ENCODE peak calls at places on chromosomes 2 and 18, in eight cellular contexts. One of them, this sample, is unnamed.

GRCh38 chr2:178579006-178579405 is 98.7 kb downstream of the PLEKHA3 start:
- DNase-seq in HL-60: peak; percentile 17
- DNase-seq in astrocyte of the spinal cord: peak; percentile 46
- DNase-seq in right lobe of liver: no peak
- DNase-seq in AG04450: no peak
- DNase-seq in sigmoid colon: no peak
- DNase-seq in psoas muscle: no peak
- DNase-seq in ovary: no peak
- DNase-seq in this sample: no peak

GRCh38 chr18:35331367-35332087 is 12.7 kb downstream of the ZNF24 start:
- DNase-seq in psoas muscle: no peak
- DNase-seq in HL-60: no peak
- DNase-seq in sigmoid colon: no peak
- DNase-seq in right lobe of liver: no peak
- DNase-seq in astrocyte of the spinal cord: no peak
- DNase-seq in AG04450: no peak
- DNase-seq in ovary: no peak
- DNase-seq in this sample: no peak

GRCh38 chr2:178914259-178914849 is 107.1 kb upstream of the TTN start:
- DNase-seq in HL-60: peak; percentile 40
- DNase-seq in astrocyte of the spinal cord: peak; percentile 82
- DNase-seq in AG04450: peak; percentile 66
- DNase-seq in sigmoid colon: peak; percentile 86
- DNase-seq in ovary: peak; percentile 85
- DNase-seq in psoas muscle: peak; percentile 82
- DNase-seq in right lobe of liver: peak; percentile 80
- DNase-seq in this sample: peak; percentile 79

GRCh38 chr2:129738799-129739198 is 240.7 kb upstream of the RAB6C start:
- DNase-seq in sigmoid colon: no peak
- DNase-seq in astrocyte of the spinal cord: no peak
- DNase-seq in ovary: no peak
- DNase-seq in HL-60: no peak
- DNase-seq in psoas muscle: no peak
- DNase-seq in right lobe of liver: no peak
- DNase-seq in AG04450: no peak
- DNase-seq in this sample: peak; percentile 65

GRCh38 chr18:76466410-76466991 is 28.5 kb downstream of the ZNF516 start:
- DNase-seq in ovary: peak; percentile 21
- DNase-seq in psoas muscle: no peak
- DNase-seq in right lobe of liver: no peak
- DNase-seq in astrocyte of the spinal cord: no peak
- DNase-seq in AG04450: no peak
- DNase-seq in HL-60: no peak
- DNase-seq in sigmoid colon: peak; percentile 65
- DNase-seq in this sample: peak; percentile 76

GRCh38 chr2:59276033-59276432 is 1034.9 kb upstream of the FANCL start:
- DNase-seq in right lobe of liver: no peak
- DNase-seq in AG04450: no peak
- DNase-seq in psoas muscle: no peak
- DNase-seq in astrocyte of the spinal cord: no peak
- DNase-seq in HL-60: no peak
- DNase-seq in sigmoid colon: no peak
- DNase-seq in ovary: no peak
- DNase-seq in this sample: no peak

GRCh38 chr2:197904446-197904845 is 100.1 kb downstream of the PLCL1 start:
- DNase-seq in psoas muscle: no peak
- DNase-seq in right lobe of liver: no peak
- DNase-seq in ovary: no peak
- DNase-seq in HL-60: no peak
- DNase-seq in astrocyte of the spinal cord: no peak
- DNase-seq in AG04450: no peak
- DNase-seq in sigmoid colon: no peak
- DNase-seq in this sample: no peak

GRCh38 chr2:19839438-19839837 is 62.3 kb downstream of the TTC32 start:
- DNase-seq in sigmoid colon: no peak
- DNase-seq in ovary: no peak
- DNase-seq in AG04450: no peak
- DNase-seq in psoas muscle: no peak
- DNase-seq in right lobe of liver: no peak
- DNase-seq in HL-60: no peak
- DNase-seq in astrocyte of the spinal cord: no peak
- DNase-seq in this sample: no peak

GRCh38 chr2:197307933-197308521 is 2.6 kb downstream of the ANKRD44 start:
- DNase-seq in astrocyte of the spinal cord: no peak
- DNase-seq in ovary: no peak
- DNase-seq in right lobe of liver: no peak
- DNase-seq in AG04450: no peak
- DNase-seq in psoas muscle: no peak
- DNase-seq in HL-60: no peak
- DNase-seq in sigmoid colon: no peak
- DNase-seq in this sample: no peak

GRCh38 chr2:231134910-231135650 is 10.2 kb upstream of the HTR2B start:
- DNase-seq in psoas muscle: no peak
- DNase-seq in right lobe of liver: no peak
- DNase-seq in ovary: no peak
- DNase-seq in HL-60: no peak
- DNase-seq in sigmoid colon: no peak
- DNase-seq in astrocyte of the spinal cord: no peak
- DNase-seq in AG04450: no peak
- DNase-seq in this sample: no peak

GRCh38 chr2:232486558-232487384 is 863 bp downstream of the ECEL1 start:
- DNase-seq in ovary: peak; percentile 27
- DNase-seq in psoas muscle: no peak
- DNase-seq in AG04450: no peak
- DNase-seq in sigmoid colon: peak; percentile 38
- DNase-seq in HL-60: no peak
- DNase-seq in astrocyte of the spinal cord: no peak
- DNase-seq in right lobe of liver: peak; percentile 53
- DNase-seq in this sample: no peak

GRCh38 chr2:143501245-143501644 is 372.0 kb downstream of the ARHGAP15 start:
- DNase-seq in right lobe of liver: no peak
- DNase-seq in sigmoid colon: no peak
- DNase-seq in ovary: no peak
- DNase-seq in AG04450: no peak
- DNase-seq in HL-60: no peak
- DNase-seq in astrocyte of the spinal cord: no peak
- DNase-seq in psoas muscle: no peak
- DNase-seq in this sample: no peak

GRCh38 chr2:172094319-172095145 is 8.2 kb downstream of the DLX2 start:
- DNase-seq in right lobe of liver: peak; percentile 53
- DNase-seq in ovary: no peak
- DNase-seq in AG04450: no peak
- DNase-seq in HL-60: no peak
- DNase-seq in psoas muscle: no peak
- DNase-seq in astrocyte of the spinal cord: no peak
- DNase-seq in sigmoid colon: no peak
- DNase-seq in this sample: no peak

GRCh38 chr2:47437287-47437686 is 34.3 kb downstream of the MSH2 start:
- DNase-seq in psoas muscle: no peak
- DNase-seq in AG04450: no peak
- DNase-seq in HL-60: no peak
- DNase-seq in ovary: no peak
- DNase-seq in right lobe of liver: no peak
- DNase-seq in astrocyte of the spinal cord: peak; percentile 53
- DNase-seq in sigmoid colon: no peak
- DNase-seq in this sample: no peak

GRCh38 chr2:203740741-203741363 is 34.4 kb downstream of the CD28 start:
- DNase-seq in HL-60: no peak
- DNase-seq in sigmoid colon: no peak
- DNase-seq in AG04450: no peak
- DNase-seq in astrocyte of the spinal cord: peak; percentile 48
- DNase-seq in right lobe of liver: no peak
- DNase-seq in ovary: no peak
- DNase-seq in psoas muscle: no peak
- DNase-seq in this sample: no peak

GRCh38 chr2:219630770-219631405 is 3.5 kb downstream of the SLC4A3 start:
- DNase-seq in right lobe of liver: peak; percentile 35
- DNase-seq in AG04450: no peak
- DNase-seq in psoas muscle: no peak
- DNase-seq in ovary: peak; percentile 39
- DNase-seq in HL-60: no peak
- DNase-seq in sigmoid colon: peak; percentile 61
- DNase-seq in astrocyte of the spinal cord: no peak
- DNase-seq in this sample: no peak

GRCh38 chr2:160199053-160199452 is 1.0 kb downstream of the ITGB6 start:
- DNase-seq in ovary: no peak
- DNase-seq in HL-60: no peak
- DNase-seq in right lobe of liver: no peak
- DNase-seq in sigmoid colon: no peak
- DNase-seq in AG04450: no peak
- DNase-seq in astrocyte of the spinal cord: no peak
- DNase-seq in psoas muscle: no peak
- DNase-seq in this sample: no peak

GRCh38 chr2:152098798-152099654 is at the start of gene CACNB4:
- DNase-seq in astrocyte of the spinal cord: peak; percentile 5
- DNase-seq in psoas muscle: peak; percentile 15
- DNase-seq in right lobe of liver: no peak
- DNase-seq in HL-60: peak; percentile 55
- DNase-seq in sigmoid colon: no peak
- DNase-seq in AG04450: no peak
- DNase-seq in ovary: no peak
- DNase-seq in this sample: no peak

GRCh38 chr2:72982219-72982618 is 64.9 kb downstream of the EMX1 start:
- DNase-seq in right lobe of liver: no peak
- DNase-seq in sigmoid colon: no peak
- DNase-seq in astrocyte of the spinal cord: no peak
- DNase-seq in HL-60: no peak
- DNase-seq in ovary: no peak
- DNase-seq in AG04450: no peak
- DNase-seq in psoas muscle: no peak
- DNase-seq in this sample: no peak

GRCh38 chr2:212539145-212539880 is 711 bp upstream of the ERBB4 start:
- DNase-seq in AG04450: no peak
- DNase-seq in sigmoid colon: peak; percentile 52
- DNase-seq in psoas muscle: peak; percentile 52
- DNase-seq in HL-60: no peak
- DNase-seq in right lobe of liver: peak; percentile 44
- DNase-seq in ovary: peak; percentile 19
- DNase-seq in astrocyte of the spinal cord: no peak
- DNase-seq in this sample: peak; percentile 77

GRCh38 chr2:200356794-200357472 is 50.4 kb downstream of the SPATS2L start:
- DNase-seq in AG04450: peak; percentile 55
- DNase-seq in HL-60: no peak
- DNase-seq in sigmoid colon: no peak
- DNase-seq in astrocyte of the spinal cord: peak; percentile 71
- DNase-seq in right lobe of liver: no peak
- DNase-seq in ovary: no peak
- DNase-seq in psoas muscle: no peak
- DNase-seq in this sample: no peak

GRCh38 chr2:231518771-231519170 is 11.5 kb downstream of the NMUR1 start:
- DNase-seq in psoas muscle: no peak
- DNase-seq in ovary: no peak
- DNase-seq in sigmoid colon: peak; percentile 32
- DNase-seq in AG04450: no peak
- DNase-seq in right lobe of liver: no peak
- DNase-seq in astrocyte of the spinal cord: no peak
- DNase-seq in HL-60: no peak
- DNase-seq in this sample: no peak

GRCh38 chr2:121810959-121811853 is 55.8 kb downstream of the TSN start:
- DNase-seq in HL-60: no peak
- DNase-seq in right lobe of liver: no peak
- DNase-seq in astrocyte of the spinal cord: peak; percentile 65
- DNase-seq in sigmoid colon: peak; percentile 74
- DNase-seq in ovary: peak; percentile 55
- DNase-seq in psoas muscle: peak; percentile 64
- DNase-seq in AG04450: peak; percentile 15
- DNase-seq in this sample: no peak

GRCh38 chr2:22055784-22056620 is 932.2 kb downstream of the TDRD15 start:
- DNase-seq in sigmoid colon: no peak
- DNase-seq in psoas muscle: no peak
- DNase-seq in right lobe of liver: no peak
- DNase-seq in ovary: no peak
- DNase-seq in astrocyte of the spinal cord: no peak
- DNase-seq in AG04450: no peak
- DNase-seq in HL-60: no peak
- DNase-seq in this sample: no peak
- H3K4me3 ChIP-seq in sigmoid colon: no peak overlapping the region
- H3K4me3 ChIP-seq in psoas muscle: no peak overlapping the region
- H3K4me3 ChIP-seq in right lobe of liver: no peak overlapping the region
- H3K4me3 ChIP-seq in ovary: no peak overlapping the region
- H3K4me3 ChIP-seq in astrocyte of the spinal cord: no peak overlapping the region
- H3K4me3 ChIP-seq in AG04450: no peak overlapping the region
- H3K4me3 ChIP-seq in HL-60: no peak overlapping the region
- H3K4me3 ChIP-seq in this sample: no peak overlapping the region

GRCh38 chr2:55120634-55121359 is 70.5 kb upstream of the RTN4 start:
- DNase-seq in AG04450: no peak
- DNase-seq in ovary: peak; percentile 33
- DNase-seq in HL-60: no peak
- DNase-seq in sigmoid colon: no peak
- DNase-seq in astrocyte of the spinal cord: peak; percentile 58
- DNase-seq in psoas muscle: peak; percentile 60
- DNase-seq in right lobe of liver: no peak
- DNase-seq in this sample: no peak
- H3K4me3 ChIP-seq in AG04450: no peak overlapping the region
- H3K4me3 ChIP-seq in ovary: no peak overlapping the region
- H3K4me3 ChIP-seq in HL-60: no peak overlapping the region
- H3K4me3 ChIP-seq in sigmoid colon: no peak overlapping the region
- H3K4me3 ChIP-seq in astrocyte of the spinal cord: no peak overlapping the region
- H3K4me3 ChIP-seq in psoas muscle: peak overlapping the region; percentile 24
- H3K4me3 ChIP-seq in right lobe of liver: no peak overlapping the region
- H3K4me3 ChIP-seq in this sample: no peak overlapping the region

GRCh38 chr2:28401411-28401810 is 8.8 kb downstream of the FOSL2 start:
- DNase-seq in right lobe of liver: no peak
- DNase-seq in AG04450: no peak
- DNase-seq in psoas muscle: no peak
- DNase-seq in ovary: no peak
- DNase-seq in astrocyte of the spinal cord: no peak
- DNase-seq in sigmoid colon: peak; percentile 52
- DNase-seq in HL-60: no peak
- DNase-seq in this sample: no peak

GRCh38 chr2:28400921-28401320 is 8.3 kb downstream of the FOSL2 start:
- DNase-seq in right lobe of liver: no peak
- DNase-seq in psoas muscle: no peak
- DNase-seq in AG04450: no peak
- DNase-seq in sigmoid colon: no peak
- DNase-seq in astrocyte of the spinal cord: no peak
- DNase-seq in ovary: no peak
- DNase-seq in HL-60: no peak
- DNase-seq in this sample: no peak

GRCh38 chr2:28399946-28400345 is 7.3 kb downstream of the FOSL2 start:
- DNase-seq in HL-60: no peak
- DNase-seq in psoas muscle: no peak
- DNase-seq in astrocyte of the spinal cord: no peak
- DNase-seq in sigmoid colon: no peak
- DNase-seq in right lobe of liver: no peak
- DNase-seq in AG04450: no peak
- DNase-seq in ovary: no peak
- DNase-seq in this sample: no peak

GRCh38 chr2:28399289-28399688 is 6.6 kb downstream of the FOSL2 start:
- DNase-seq in sigmoid colon: no peak
- DNase-seq in astrocyte of the spinal cord: no peak
- DNase-seq in psoas muscle: no peak
- DNase-seq in right lobe of liver: no peak
- DNase-seq in AG04450: no peak
- DNase-seq in ovary: no peak
- DNase-seq in HL-60: no peak
- DNase-seq in this sample: no peak

GRCh38 chr2:28400434-28400833 is 7.8 kb downstream of the FOSL2 start:
- DNase-seq in AG04450: no peak
- DNase-seq in astrocyte of the spinal cord: no peak
- DNase-seq in HL-60: no peak
- DNase-seq in sigmoid colon: no peak
- DNase-seq in ovary: no peak
- DNase-seq in psoas muscle: no peak
- DNase-seq in right lobe of liver: no peak
- DNase-seq in this sample: no peak
- H3K4me3 ChIP-seq in AG04450: peak overlapping the region; percentile 10
- H3K4me3 ChIP-seq in astrocyte of the spinal cord: no peak overlapping the region
- H3K4me3 ChIP-seq in HL-60: no peak overlapping the region
- H3K4me3 ChIP-seq in sigmoid colon: no peak overlapping the region
- H3K4me3 ChIP-seq in ovary: no peak overlapping the region
- H3K4me3 ChIP-seq in psoas muscle: peak overlapping the region; percentile 100
- H3K4me3 ChIP-seq in right lobe of liver: no peak overlapping the region
- H3K4me3 ChIP-seq in this sample: peak overlapping the region; percentile 97

GRCh38 chr2:55951533-55951932 is 28.0 kb upstream of the EFEMP1 start:
- DNase-seq in astrocyte of the spinal cord: no peak
- DNase-seq in psoas muscle: no peak
- DNase-seq in sigmoid colon: no peak
- DNase-seq in right lobe of liver: no peak
- DNase-seq in AG04450: no peak
- DNase-seq in ovary: no peak
- DNase-seq in HL-60: no peak
- DNase-seq in this sample: no peak
- H3K4me3 ChIP-seq in astrocyte of the spinal cord: no peak overlapping the region
- H3K4me3 ChIP-seq in psoas muscle: no peak overlapping the region
- H3K4me3 ChIP-seq in sigmoid colon: no peak overlapping the region
- H3K4me3 ChIP-seq in right lobe of liver: no peak overlapping the region
- H3K4me3 ChIP-seq in AG04450: no peak overlapping the region
- H3K4me3 ChIP-seq in ovary: no peak overlapping the region
- H3K4me3 ChIP-seq in HL-60: no peak overlapping the region
- H3K4me3 ChIP-seq in this sample: no peak overlapping the region